ENCODE peak calls at places on chromosome 13, in ten cellular contexts. Q, B, P, F, A, R, L, X, G and U are unnamed samples.

GRCh38 chr13:109198585-109198984 is 569.2 kb downstream of the MYO16 start:
- DNase-seq in Q (no peak), B (no peak), L (no peak), A (no peak), X (no peak), R (no peak), P (peak; percentile 6), F (no peak), G (no peak), U (no peak)

GRCh38 chr13:47945738-47946137 is 55.3 kb downstream of the SUCLA2 start:
- DNase-seq in A (no peak), F (no peak), R (no peak), X (no peak), Q (peak; percentile 50), P (no peak), G (no peak), B (no peak), L (no peak), U (peak; percentile 58)

GRCh38 chr13:38350114-38350617 is 515 bp downstream of the UFM1 start:
- DNase-seq in Q (peak; percentile 65), B (peak; percentile 77), X (peak; percentile 50), P (no peak), G (peak; percentile 73), A (no peak), R (peak; percentile 62), L (peak; percentile 13), F (peak; percentile 35), U (peak; percentile 19)

GRCh38 chr13:111597041-111598017 is 276.9 kb downstream of the TEX29 start:
- DNase-seq in R (no peak), L (no peak), X (no peak), B (no peak), G (no peak), A (no peak), F (no peak), P (no peak), Q (no peak), U (no peak)

GRCh38 chr13:102799544-102800144 is 725 bp downstream of the BIVM start:
- DNase-seq in L (peak; percentile 37), B (no peak), A (no peak), F (no peak), X (peak; percentile 9), G (no peak), P (no peak), R (peak; percentile 85), Q (peak; percentile 30), U (no peak)

GRCh38 chr13:98214008-98214643 is 37.1 kb upstream of the RNF113B start:
- DNase-seq in P (peak; percentile 31), B (no peak), G (peak; percentile 50), X (no peak), Q (peak; percentile 68), F (no peak), L (no peak), A (peak; percentile 81), R (peak; percentile 65), U (no peak)

GRCh38 chr13:59016250-59016649 is 1147.5 kb downstream of the DIAPH3 start:
- DNase-seq in B (no peak), P (no peak), F (no peak), X (peak; percentile 45), A (no peak), Q (no peak), G (no peak), R (no peak), L (no peak), U (no peak)

GRCh38 chr13:45104294-45104693 is 16.0 kb upstream of the GTF2F2 start:
- DNase-seq in A (no peak), R (peak; percentile 6), Q (no peak), P (no peak), B (no peak), X (no peak), G (no peak), L (no peak), F (no peak), U (no peak)

GRCh38 chr13:44561352-44561751 is 14.8 kb downstream of the TSC22D1 start:
- DNase-seq in L (no peak), G (no peak), F (no peak), P (no peak), X (no peak), Q (no peak), R (no peak), B (no peak), A (no peak), U (no peak)

GRCh38 chr13:23321534-23322241 is 111.8 kb downstream of the SACS start:
- DNase-seq in R (peak; percentile 88), L (no peak), G (peak; percentile 83), Q (peak; percentile 90), B (no peak), F (peak; percentile 26), A (peak; percentile 81), P (peak; percentile 92), X (no peak), U (peak; percentile 91)

GRCh38 chr13:23695711-23696512 is 125.7 kb downstream of the TNFRSF19 start:
- DNase-seq in G (peak; percentile 72), F (no peak), Q (no peak), B (peak; percentile 34), R (no peak), X (no peak), L (no peak), A (no peak), P (no peak), U (no peak)

GRCh38 chr13:28052945-28053344 is 47.4 kb downstream of the FLT3 start:
- DNase-seq in P (no peak), F (no peak), B (no peak), A (no peak), X (no peak), R (no peak), G (no peak), Q (no peak), L (no peak), U (no peak)

GRCh38 chr13:31987071-31987470 is 44.5 kb upstream of the FRY start:
- DNase-seq in L (no peak), X (no peak), F (no peak), P (no peak), G (no peak), B (no peak), Q (no peak), A (no peak), R (peak; percentile 73), U (no peak)

GRCh38 chr13:76875256-76875655 is 10.9 kb downstream of the KCTD12 start:
- DNase-seq in A (no peak), G (no peak), F (no peak), X (no peak), Q (peak; percentile 71), B (no peak), L (no peak), P (no peak), R (no peak), U (no peak)

DNA sequence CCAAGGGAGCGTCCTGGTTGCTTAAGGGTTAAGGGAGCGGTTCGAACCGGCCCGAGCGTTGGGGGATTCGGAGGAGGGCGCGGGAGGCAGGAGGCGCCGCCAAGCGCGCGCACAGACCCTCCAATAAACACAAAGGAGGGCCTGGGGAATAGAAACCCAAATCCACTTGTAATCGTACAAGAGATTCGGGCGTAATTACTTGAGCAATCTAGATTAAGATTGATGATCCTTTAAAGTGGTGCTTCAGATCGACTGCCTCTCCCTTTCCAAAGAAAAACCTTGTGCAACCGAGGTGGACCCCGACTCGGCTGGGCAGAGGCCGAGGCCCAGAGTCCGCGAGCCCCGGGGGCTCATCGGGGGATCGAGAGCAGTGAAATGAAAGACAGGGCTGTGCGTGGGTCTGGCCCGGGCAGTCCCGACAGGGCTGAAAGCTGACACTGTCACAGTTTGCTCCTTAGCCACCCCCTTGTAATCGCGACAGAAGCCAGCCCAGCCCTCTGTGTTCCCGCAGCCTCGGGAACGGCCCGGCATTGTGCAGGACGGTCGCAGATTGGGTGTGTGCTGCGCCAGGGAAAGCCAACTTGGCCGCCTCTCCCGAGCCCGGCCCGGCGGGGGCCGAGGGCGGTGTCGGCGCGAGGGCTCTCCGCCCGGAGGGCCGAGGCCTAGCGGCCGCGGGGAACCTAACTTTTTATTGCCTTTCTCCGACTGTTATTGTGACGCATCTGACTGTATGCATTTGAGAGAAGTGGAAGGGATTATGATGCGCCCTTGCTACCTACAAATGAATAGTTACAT is 5.6 kb downstream of the MAB21L1 start:
- DNase-seq in L (no peak), X (peak; percentile 68), R (peak; percentile 80), F (no peak), B (peak; percentile 30), Q (peak; percentile 17), G (peak; percentile 84), A (no peak), P (peak; percentile 32), U (no peak)
- H3K4me3 ChIP-seq in L (no peak overlapping the region), X (peak overlapping the region; percentile 28), R (peak overlapping the region; percentile 92), F (no peak overlapping the region), B (peak overlapping the region; percentile 34), Q (peak overlapping the region; percentile 49), G (peak overlapping the region; percentile 70), A (peak overlapping the region; percentile 94), P (peak overlapping the region; percentile 52), U (peak overlapping the region; percentile 11)

GRCh38 chr13:51663980-51664957 is 80.0 kb downstream of the WDFY2 start:
- DNase-seq in F (no peak), B (no peak), P (no peak), G (no peak), X (no peak), L (no peak), R (no peak), A (no peak), Q (no peak), U (no peak)
- TF ChIP-seq CTCF in F (no peak), B (no peak), P (no peak), G (no peak), X (no peak), L (no peak), R (no peak), A (no peak), Q (no peak), U (no peak)

GRCh38 chr13:114100446-114101320 is 31.7 kb downstream of the RASA3 start:
- DNase-seq in X (peak; percentile 59), A (no peak), B (no peak), Q (peak; percentile 54), P (no peak), R (peak; percentile 93), F (no peak), L (no peak), G (peak; percentile 63), U (no peak)
- H3K36me3 ChIP-seq in X (no peaks in the 10 kb centered on the region), A (no peaks in the 10 kb centered on the region), B (no peaks in the 10 kb centered on the region), Q (peaks cover 1% of the 10 kb centered on the region), P (peaks cover 3% of the 10 kb centered on the region), R (no peaks in the 10 kb centered on the region), F (no peaks in the 10 kb centered on the region), L (no peaks in the 10 kb centered on the region), G (no peaks in the 10 kb centered on the region), U (no peaks in the 10 kb centered on the region)

GRCh38 chr13:36131215-36131930 is at the start of gene DCLK1:
- DNase-seq in P (no peak), F (no peak), X (peak; percentile 63), R (peak; percentile 84), B (peak; percentile 45), G (peak; percentile 88), L (no peak), Q (peak; percentile 31), A (no peak), U (no peak)

GRCh38 chr13:36131931-36132297 is 732 bp upstream of the DCLK1 start:
- DNase-seq in F (no peak), G (peak; percentile 87), Q (peak; percentile 45), P (no peak), B (peak; percentile 29), L (no peak), R (peak; percentile 90), A (no peak), X (no peak), U (no peak)

GRCh38 chr13:36129539-36129938 is 1.6 kb downstream of the DCLK1 start:
- DNase-seq in F (no peak), P (no peak), X (no peak), B (no peak), R (no peak), G (no peak), Q (no peak), A (no peak), L (no peak), U (no peak)

GRCh38 chr13:36130542-36131214 is 504 bp downstream of the DCLK1 start:
- DNase-seq in P (no peak), L (no peak), A (no peak), B (no peak), X (peak; percentile 38), Q (no peak), F (no peak), G (peak; percentile 64), R (peak; percentile 80), U (no peak)

GRCh38 chr13:36130168-36130541 is 1.0 kb downstream of the DCLK1 start:
- DNase-seq in G (no peak), Q (no peak), L (no peak), R (no peak), F (no peak), P (no peak), B (no peak), X (no peak), A (no peak), U (no peak)
- H3K4me3 ChIP-seq in G (peak overlapping the region; percentile 60), Q (no peak overlapping the region), L (no peak overlapping the region), R (peak overlapping the region; percentile 70), F (no peak overlapping the region), P (no peak overlapping the region), B (peak overlapping the region; percentile 19), X (peak overlapping the region; percentile 32), A (peak overlapping the region; percentile 39), U (peak overlapping the region; percentile 34)